ENCODE peak calls at places on chromosome 3, in seven cellular contexts. S is epithelial cell of esophagus; W is stimulated activated CD8-positive, alpha-beta memory T cell treated with anti-CD3 and anti-CD28 coated beads, Interleukin-15, amount 100 ng/mL, for 4 hours; K is thoracic aorta; O is HEK293T; F is fibroblast of the conjunctiva; B is foreskin keratinocyte. X is an unnamed sample.
A peak's percentile ranks its signal among the peaks of the same experiment; 100 is the strongest.

GRCh38 chr3:47299396-47300318 is 16.9 kb downstream of the KLHL18 start:
- DNase-seq in O (no peak), W (no peak), F (no peak), K (no peak), B (no peak), S (no peak), X (no peak)

GRCh38 chr3:126456211-126456610 is 19.5 kb downstream of the ZXDC start:
- DNase-seq in O (no peak), W (no peak), S (no peak), B (no peak), F (no peak), K (no peak), X (no peak)

GRCh38 chr3:69510481-69511031 is 124.7 kb upstream of the FRMD4B start:
- DNase-seq in S (peak; percentile 30), W (no peak), B (peak; percentile 8), K (no peak), F (no peak), O (no peak), X (no peak)

GRCh38 chr3:115074502-115074901 is 72.6 kb downstream of the ZBTB20 start:
- DNase-seq in F (no peak), B (peak; percentile 17), S (peak; percentile 13), K (no peak), W (no peak), O (no peak), X (no peak)

GRCh38 chr3:45055411-45056143 is 29.5 kb downstream of the CLEC3B start:
- DNase-seq in W (no peak), F (peak; percentile 72), K (no peak), S (peak; percentile 32), B (peak; percentile 27), O (no peak), X (no peak)

GRCh38 chr3:168024537-168024941 is 71.2 kb downstream of the GOLIM4 start:
- DNase-seq in F (peak; percentile 51), O (no peak), W (no peak), S (peak; percentile 16), B (peak; percentile 66), K (no peak), X (no peak)

GRCh38 chr3:187987162-187987561 is 166.8 kb upstream of the LPP start:
- DNase-seq in O (no peak), S (no peak), K (no peak), W (no peak), B (no peak), F (no peak), X (no peak)

GRCh38 chr3:181330821-181331563 is 341.5 kb upstream of the DNAJC19 start:
- DNase-seq in F (no peak), O (no peak), S (no peak), B (no peak), K (no peak), W (no peak), X (no peak)